ENCODE peak calls at places on chromosome 6, in four cellular contexts. M, A, U and C are unnamed samples.

GRCh38 chr6:143596857-143597256 is 80.9 kb upstream of the PHACTR2 start:
- DNase-seq in M (peak; percentile 80), A (no peak), U (peak; percentile 21), C (no peak)

GRCh38 chr6:96716221-96716620 is 121.1 kb downstream of the GPR63 start:
- DNase-seq in M (no peak), A (no peak), U (peak; percentile 37), C (no peak)

GRCh38 chr6:142173980-142174379 is 26.9 kb downstream of the VTA1 start:
- DNase-seq in M (no peak), A (no peak), U (no peak), C (no peak)

GRCh38 chr6:39204646-39205244 is 24.5 kb downstream of the KCNK5 start:
- DNase-seq in M (no peak), A (no peak), U (peak; percentile 71), C (no peak)

GRCh38 chr6:158853072-158853871 is 34.1 kb upstream of the EZR start:
- DNase-seq in M (no peak), A (peak; percentile 66), U (peak; percentile 99), C (peak; percentile 91)

GRCh38 chr6:328184-328670 is 35.9 kb downstream of the DUSP22 start:
- DNase-seq in M (peak; percentile 87), A (peak; percentile 32), U (no peak), C (no peak)

GRCh38 chr6:155883334-155883731 is 427.7 kb upstream of the NOX3 start:
- DNase-seq in M (no peak), A (no peak), U (no peak), C (no peak)

GRCh38 chr6:158081657-158081935 is 86.5 kb downstream of the SERAC1 start:
- DNase-seq in M (no peak), A (no peak), U (no peak), C (no peak)

GRCh38 chr6:56693246-56693607 is 50.5 kb upstream of the DST start:
- DNase-seq in M (peak; percentile 94), A (no peak), U (no peak), C (peak; percentile 54)

GRCh38 chr6:68343901-68344300 is 291.2 kb upstream of the ADGRB3 start:
- DNase-seq in M (no peak), A (no peak), U (peak; percentile 91), C (no peak)

GRCh38 chr6:32255212-32256153 is 31.6 kb upstream of the NOTCH4 start:
- DNase-seq in M (peak; percentile 90), A (peak; percentile 91), U (peak; percentile 97), C (peak; percentile 85)

GRCh38 chr6:45293306-45293705 is 34.8 kb upstream of the RUNX2 start:
- DNase-seq in M (no peak), A (no peak), U (no peak), C (no peak)

GRCh38 chr6:168909288-168909687 is 344.4 kb downstream of the THBS2 start:
- DNase-seq in M (no peak), A (no peak), U (no peak), C (no peak)

GRCh38 chr6:159079367-159079766 is 34.6 kb upstream of the TAGAP start:
- DNase-seq in M (no peak), A (no peak), U (no peak), C (no peak)

GRCh38 chr6:123562264-123562663 is 74.5 kb downstream of the TRDN start:
- DNase-seq in M (no peak), A (no peak), U (no peak), C (no peak)

GRCh38 chr6:163036251-163036650 is 308.5 kb downstream of the PACRG start:
- DNase-seq in M (no peak), A (no peak), U (no peak), C (no peak)

GRCh38 chr6:163651910-163652309 is 237.4 kb downstream of the QKI start:
- DNase-seq in M (no peak), A (no peak), U (no peak), C (no peak)

GRCh38 chr6:31126416-31127175 is 6.3 kb upstream of the CDSN start:
- DNase-seq in M (no peak), A (peak; percentile 14), U (no peak), C (no peak)

GRCh38 chr6:53727748-53728147 is 62.2 kb upstream of the KLHL31 start:
- DNase-seq in M (no peak), A (no peak), U (no peak), C (no peak)

GRCh38 chr6:41937472-41937871 is 4.1 kb downstream of the CCND3 start:
- DNase-seq in M (no peak), A (no peak), U (no peak), C (no peak)

GRCh38 chr6:160455484-160456213 is 107.5 kb downstream of the SLC22A3 start:
- DNase-seq in M (peak; percentile 87), A (peak; percentile 43), U (peak; percentile 77), C (peak; percentile 87)

GRCh38 chr6:157271911-157272310 is 51.4 kb downstream of the TMEM242 start:
- DNase-seq in M (no peak), A (no peak), U (no peak), C (peak; percentile 45)

GRCh38 chr6:107637316-107637715 is 147.4 kb downstream of the SOBP start:
- DNase-seq in M (no peak), A (no peak), U (no peak), C (no peak)
- H3K27me3 ChIP-seq in M (peaks cover 9% of the 10 kb centered on the region), A (peaks cover 6% of the 10 kb centered on the region), U (peaks cover 36% of the 10 kb centered on the region), C (peaks cover 15% of the 10 kb centered on the region)

GRCh38 chr6:132253906-132254305 is 147.4 kb downstream of the MOXD1 start:
- DNase-seq in M (no peak), A (no peak), U (peak; percentile 28), C (no peak)

GRCh38 chr6:132252113-132252512 is 149.2 kb downstream of the MOXD1 start:
- DNase-seq in M (no peak), A (no peak), U (peak; percentile 25), C (no peak)

GRCh38 chr6:132251711-132252110 is 149.6 kb downstream of the MOXD1 start:
- DNase-seq in M (no peak), A (no peak), U (no peak), C (no peak)

GRCh38 chr6:132256457-132256856 is 144.8 kb downstream of the MOXD1 start:
- DNase-seq in M (no peak), A (no peak), U (no peak), C (no peak)

GRCh38 chr6:132253211-132253610 is 148.1 kb downstream of the MOXD1 start:
- DNase-seq in M (no peak), A (no peak), U (no peak), C (no peak)
- H3K27ac ChIP-seq in M (no peak overlapping the region), A (no peak overlapping the region), U (no peak overlapping the region), C (no peak overlapping the region)

GRCh38 chr6:35017461-35018183 is 123.5 kb downstream of the TCP11 start:
- DNase-seq in M (peak; percentile 89), A (peak; percentile 69), U (no peak), C (no peak)

GRCh38 chr6:35019831-35020230 is 121.3 kb downstream of the TCP11 start:
- DNase-seq in M (no peak), A (no peak), U (no peak), C (no peak)

GRCh38 chr6:35018184-35018523 is 123.0 kb downstream of the TCP11 start:
- DNase-seq in M (no peak), A (no peak), U (no peak), C (no peak)

GRCh38 chr6:35018746-35019145 is 122.4 kb downstream of the TCP11 start:
- DNase-seq in M (no peak), A (peak; percentile 20), U (no peak), C (no peak)

DNA sequence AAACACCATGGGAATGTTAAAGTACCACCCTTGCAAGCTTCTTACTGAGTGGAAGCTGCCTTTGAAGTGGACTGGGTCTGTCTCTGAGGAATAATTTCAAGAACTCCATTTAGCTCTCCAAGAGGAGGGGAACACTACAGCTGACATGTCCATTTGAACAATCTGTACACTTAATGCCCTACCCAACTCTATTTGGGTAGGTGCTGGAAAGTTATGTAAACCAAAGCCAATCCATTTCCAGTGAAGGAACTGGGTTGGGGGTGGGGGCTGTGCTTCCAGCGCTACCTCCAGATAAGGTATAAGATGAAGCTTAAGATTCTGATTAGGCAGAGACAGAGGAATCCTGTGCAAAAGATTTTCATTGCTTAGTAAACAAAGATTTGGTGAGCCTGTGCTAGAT is 122.0 kb downstream of the TCP11 start:
- DNase-seq in M (no peak), A (no peak), U (no peak), C (no peak)
- TF ChIP-seq POLR2AphosphoS5 in M (no peak), A (no peak), U (no peak), C (no peak)

GRCh38 chr6:169998457-169998856 is 247.0 kb downstream of the ERMARD start:
- DNase-seq in M (peak; percentile 55), A (no peak), U (no peak), C (no peak)

GRCh38 chr6:169994734-169995133 is 243.3 kb downstream of the ERMARD start:
- DNase-seq in M (no peak), A (no peak), U (no peak), C (no peak)

GRCh38 chr6:169997187-169997929 is 245.9 kb downstream of the ERMARD start:
- DNase-seq in M (peak; percentile 39), A (no peak), U (no peak), C (peak; percentile 47)

GRCh38 chr6:169997930-169998218 is 246.5 kb downstream of the ERMARD start:
- DNase-seq in M (peak; percentile 50), A (no peak), U (no peak), C (peak; percentile 69)

GRCh38 chr6:169996652-169997051 is 245.2 kb downstream of the ERMARD start:
- DNase-seq in M (no peak), A (no peak), U (no peak), C (no peak)
- H3K27me3 ChIP-seq in M (no peaks in the 10 kb centered on the region), A (no peaks in the 10 kb centered on the region), U (no peaks in the 10 kb centered on the region), C (no peaks in the 10 kb centered on the region)

DNA sequence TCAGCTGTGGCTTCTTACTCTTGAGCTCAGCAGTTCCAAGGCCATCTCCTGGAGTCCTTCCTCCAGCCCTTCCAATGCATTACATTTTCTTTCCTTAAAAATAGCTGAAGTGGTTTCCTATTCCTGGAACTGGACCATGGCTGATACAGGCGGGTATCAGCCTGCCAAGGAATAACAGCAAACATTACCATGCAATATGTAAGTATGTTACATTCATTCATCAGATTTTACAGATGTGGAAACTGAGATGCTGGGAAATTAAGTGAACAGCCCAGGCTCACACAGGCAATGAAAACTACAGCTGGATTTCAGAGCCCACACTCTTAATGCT is 100.4 kb downstream of the NRN1 start:
- DNase-seq in M (no peak), A (no peak), U (no peak), C (no peak)
- H3K27ac ChIP-seq in M (no peak overlapping the region), A (no peak overlapping the region), U (no peak overlapping the region), C (no peak overlapping the region)

GRCh38 chr6:89921197-89921596 is 26.9 kb downstream of the GJA10 start:
- DNase-seq in M (no peak), A (no peak), U (no peak), C (no peak)
- TF ChIP-seq POLR2AphosphoS5 in M (no peak), A (no peak), U (no peak), C (no peak)

GRCh38 chr6:138205437-138206094 is 12.7 kb downstream of the PBOV1 start:
- DNase-seq in M (no peak), A (no peak), U (no peak), C (no peak)
- H3K27me3 ChIP-seq in M (no peaks in the 10 kb centered on the region), A (no peaks in the 10 kb centered on the region), U (no peaks in the 10 kb centered on the region), C (no peaks in the 10 kb centered on the region)